ENCODE peak calls at places on chromosomes 12 and 14, in seven cellular contexts. One of them, this sample, is unnamed. For H3K36me3, the result is how much of the 10 kb centered on the place peaks cover.

GRCh38 chr12:97886548-97887176 is 424.1 kb downstream of the RMST start:
- DNase-seq in lower lobe of right lung: no peak
- DNase-seq in neuronal stem cell: no peak
- DNase-seq in right lobe of liver: no peak
- DNase-seq in tibial artery: no peak
- DNase-seq in BJ: no peak
- DNase-seq in heart right ventricle: no peak
- DNase-seq in this sample: no peak

GRCh38 chr14:91817566-91818325 is 49.6 kb downstream of the TC2N start:
- DNase-seq in BJ: no peak
- DNase-seq in neuronal stem cell: no peak
- DNase-seq in heart right ventricle: no peak
- DNase-seq in lower lobe of right lung: no peak
- DNase-seq in tibial artery: no peak
- DNase-seq in right lobe of liver: no peak
- DNase-seq in this sample: no peak

GRCh38 chr12:94204647-94205247 is 56.4 kb downstream of the PLXNC1 start:
- DNase-seq in heart right ventricle: no peak
- DNase-seq in neuronal stem cell: no peak
- DNase-seq in tibial artery: no peak
- DNase-seq in BJ: no peak
- DNase-seq in lower lobe of right lung: no peak
- DNase-seq in right lobe of liver: no peak
- DNase-seq in this sample: no peak

GRCh38 chr12:3630621-3631271 is 122.2 kb downstream of the CRACR2A start:
- DNase-seq in tibial artery: no peak
- DNase-seq in BJ: no peak
- DNase-seq in heart right ventricle: no peak
- DNase-seq in neuronal stem cell: no peak
- DNase-seq in right lobe of liver: no peak
- DNase-seq in lower lobe of right lung: no peak
- DNase-seq in this sample: no peak

GRCh38 chr14:24149302-24149969 is 2.1 kb downstream of the RNF31 start:
- DNase-seq in neuronal stem cell: no peak
- DNase-seq in lower lobe of right lung: no peak
- DNase-seq in heart right ventricle: no peak
- DNase-seq in right lobe of liver: no peak
- DNase-seq in BJ: no peak
- DNase-seq in tibial artery: no peak
- DNase-seq in this sample: no peak

GRCh38 chr12:51392556-51393237 is 1.5 kb upstream of the GALNT6 start:
- DNase-seq in right lobe of liver: peak
- DNase-seq in lower lobe of right lung: no peak
- DNase-seq in heart right ventricle: no peak
- DNase-seq in tibial artery: no peak
- DNase-seq in neuronal stem cell: peak
- DNase-seq in BJ: no peak
- DNase-seq in this sample: peak

GRCh38 chr14:81826080-81826479 is 292.4 kb upstream of the SEL1L start:
- DNase-seq in heart right ventricle: no peak
- DNase-seq in right lobe of liver: no peak
- DNase-seq in lower lobe of right lung: no peak
- DNase-seq in tibial artery: no peak
- DNase-seq in BJ: no peak
- DNase-seq in neuronal stem cell: no peak
- DNase-seq in this sample: no peak

GRCh38 chr14:50060871-50061663 is 55.3 kb downstream of the VCPKMT start:
- DNase-seq in heart right ventricle: peak
- DNase-seq in right lobe of liver: no peak
- DNase-seq in BJ: peak
- DNase-seq in lower lobe of right lung: no peak
- DNase-seq in tibial artery: peak
- DNase-seq in neuronal stem cell: no peak
- DNase-seq in this sample: peak

GRCh38 chr12:25929096-25929637 is 29.3 kb upstream of the RASSF8 start:
- DNase-seq in tibial artery: no peak
- DNase-seq in lower lobe of right lung: no peak
- DNase-seq in BJ: no peak
- DNase-seq in right lobe of liver: no peak
- DNase-seq in heart right ventricle: no peak
- DNase-seq in neuronal stem cell: no peak
- DNase-seq in this sample: peak

GRCh38 chr12:126547905-126548304 is 1482.7 kb downstream of the AACS start:
- DNase-seq in tibial artery: no peak
- DNase-seq in BJ: no peak
- DNase-seq in neuronal stem cell: no peak
- DNase-seq in heart right ventricle: no peak
- DNase-seq in lower lobe of right lung: no peak
- DNase-seq in right lobe of liver: no peak
- DNase-seq in this sample: no peak

GRCh38 chr12:69095765-69096477 is 143.4 kb upstream of the CPSF6 start:
- DNase-seq in neuronal stem cell: no peak
- DNase-seq in lower lobe of right lung: no peak
- DNase-seq in heart right ventricle: peak
- DNase-seq in right lobe of liver: no peak
- DNase-seq in BJ: no peak
- DNase-seq in tibial artery: no peak
- DNase-seq in this sample: no peak

GRCh38 chr12:129109174-129110001 is 256.1 kb downstream of the GLT1D1 start:
- DNase-seq in lower lobe of right lung: no peak
- DNase-seq in BJ: no peak
- DNase-seq in tibial artery: no peak
- DNase-seq in right lobe of liver: no peak
- DNase-seq in neuronal stem cell: no peak
- DNase-seq in heart right ventricle: no peak
- DNase-seq in this sample: no peak

GRCh38 chr12:57864811-57865751 is 18.6 kb upstream of the CTDSP2 start:
- DNase-seq in lower lobe of right lung: peak
- DNase-seq in right lobe of liver: peak
- DNase-seq in heart right ventricle: peak
- DNase-seq in neuronal stem cell: no peak
- DNase-seq in tibial artery: peak
- DNase-seq in BJ: peak
- DNase-seq in this sample: peak

GRCh38 chr12:53483225-53483978 is 15.9 kb downstream of the MAP3K12 start:
- DNase-seq in neuronal stem cell: no peak
- DNase-seq in lower lobe of right lung: no peak
- DNase-seq in right lobe of liver: peak
- DNase-seq in tibial artery: no peak
- DNase-seq in BJ: no peak
- DNase-seq in heart right ventricle: no peak
- DNase-seq in this sample: no peak
- H3K36me3 ChIP-seq in neuronal stem cell: half or more
- H3K36me3 ChIP-seq in lower lobe of right lung: half or more
- H3K36me3 ChIP-seq in right lobe of liver: under half
- H3K36me3 ChIP-seq in tibial artery: half or more
- H3K36me3 ChIP-seq in BJ: under half
- H3K36me3 ChIP-seq in heart right ventricle: half or more
- H3K36me3 ChIP-seq in this sample: under half

GRCh38 chr12:121531356-121531750 is 49.5 kb downstream of the KDM2B start:
- DNase-seq in heart right ventricle: no peak
- DNase-seq in lower lobe of right lung: no peak
- DNase-seq in neuronal stem cell: no peak
- DNase-seq in tibial artery: no peak
- DNase-seq in right lobe of liver: no peak
- DNase-seq in BJ: no peak
- DNase-seq in this sample: no peak
- H3K36me3 ChIP-seq in heart right ventricle: under half
- H3K36me3 ChIP-seq in lower lobe of right lung: under half
- H3K36me3 ChIP-seq in neuronal stem cell: under half
- H3K36me3 ChIP-seq in tibial artery: under half
- H3K36me3 ChIP-seq in right lobe of liver: under half
- H3K36me3 ChIP-seq in BJ: under half
- H3K36me3 ChIP-seq in this sample: under half

GRCh38 chr12:123963829-123964228 is 8.8 kb downstream of the CCDC92 start:
- DNase-seq in right lobe of liver: no peak
- DNase-seq in heart right ventricle: no peak
- DNase-seq in BJ: no peak
- DNase-seq in neuronal stem cell: no peak
- DNase-seq in lower lobe of right lung: no peak
- DNase-seq in tibial artery: no peak
- DNase-seq in this sample: no peak
- H3K36me3 ChIP-seq in right lobe of liver: under half
- H3K36me3 ChIP-seq in heart right ventricle: under half
- H3K36me3 ChIP-seq in BJ: under half
- H3K36me3 ChIP-seq in neuronal stem cell: under half
- H3K36me3 ChIP-seq in lower lobe of right lung: under half
- H3K36me3 ChIP-seq in tibial artery: under half
- H3K36me3 ChIP-seq in this sample: under half

GRCh38 chr12:121509339-121509738 is 71.5 kb downstream of the KDM2B start:
- DNase-seq in neuronal stem cell: no peak
- DNase-seq in tibial artery: no peak
- DNase-seq in lower lobe of right lung: no peak
- DNase-seq in BJ: no peak
- DNase-seq in heart right ventricle: no peak
- DNase-seq in right lobe of liver: no peak
- DNase-seq in this sample: no peak
- H3K36me3 ChIP-seq in neuronal stem cell: under half
- H3K36me3 ChIP-seq in tibial artery: half or more
- H3K36me3 ChIP-seq in lower lobe of right lung: half or more
- H3K36me3 ChIP-seq in BJ: under half
- H3K36me3 ChIP-seq in heart right ventricle: half or more
- H3K36me3 ChIP-seq in right lobe of liver: under half
- H3K36me3 ChIP-seq in this sample: under half

GRCh38 chr12:55780695-55781094 is 36.8 kb downstream of the SARNP start:
- DNase-seq in lower lobe of right lung: no peak
- DNase-seq in right lobe of liver: no peak
- DNase-seq in BJ: peak
- DNase-seq in neuronal stem cell: no peak
- DNase-seq in tibial artery: no peak
- DNase-seq in heart right ventricle: no peak
- DNase-seq in this sample: peak
- H3K36me3 ChIP-seq in lower lobe of right lung: half or more
- H3K36me3 ChIP-seq in right lobe of liver: under half
- H3K36me3 ChIP-seq in BJ: under half
- H3K36me3 ChIP-seq in neuronal stem cell: under half
- H3K36me3 ChIP-seq in tibial artery: half or more
- H3K36me3 ChIP-seq in heart right ventricle: half or more
- H3K36me3 ChIP-seq in this sample: half or more

GRCh38 chr12:92695056-92695455 is 7.7 kb upstream of the PLEKHG7 start:
- DNase-seq in lower lobe of right lung: no peak
- DNase-seq in heart right ventricle: no peak
- DNase-seq in right lobe of liver: no peak
- DNase-seq in BJ: no peak
- DNase-seq in neuronal stem cell: no peak
- DNase-seq in tibial artery: no peak
- DNase-seq in this sample: no peak

GRCh38 chr12:92695577-92695976 is 7.2 kb upstream of the PLEKHG7 start:
- DNase-seq in heart right ventricle: no peak
- DNase-seq in lower lobe of right lung: no peak
- DNase-seq in tibial artery: no peak
- DNase-seq in right lobe of liver: no peak
- DNase-seq in BJ: no peak
- DNase-seq in neuronal stem cell: no peak
- DNase-seq in this sample: no peak

GRCh38 chr12:92701441-92701840 is 1.3 kb upstream of the PLEKHG7 start:
- DNase-seq in neuronal stem cell: no peak
- DNase-seq in BJ: no peak
- DNase-seq in heart right ventricle: no peak
- DNase-seq in right lobe of liver: no peak
- DNase-seq in tibial artery: no peak
- DNase-seq in lower lobe of right lung: no peak
- DNase-seq in this sample: peak

GRCh38 chr12:92696240-92696639 is 6.5 kb upstream of the PLEKHG7 start:
- DNase-seq in tibial artery: peak
- DNase-seq in right lobe of liver: no peak
- DNase-seq in BJ: no peak
- DNase-seq in heart right ventricle: no peak
- DNase-seq in neuronal stem cell: no peak
- DNase-seq in lower lobe of right lung: peak
- DNase-seq in this sample: peak

DNA sequence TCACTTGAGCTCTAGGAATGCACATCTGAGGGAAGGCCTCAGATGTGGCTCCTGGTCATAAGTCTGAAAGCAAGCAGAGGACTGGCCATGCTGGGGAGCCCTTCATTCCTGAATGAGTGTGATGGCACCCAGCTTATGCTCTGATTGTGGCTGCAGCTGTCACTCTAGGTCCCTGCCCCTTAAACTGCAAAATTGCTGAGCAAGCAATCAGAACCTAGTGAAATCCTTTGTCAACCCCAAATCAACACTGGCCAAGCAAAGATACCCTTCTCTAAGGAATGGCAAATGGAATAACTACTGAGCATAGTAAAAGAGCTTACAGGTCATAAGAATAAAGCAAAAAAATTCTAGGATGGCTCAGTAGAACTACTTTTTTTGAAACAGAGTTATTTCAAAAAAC is 4.3 kb upstream of the PLEKHG7 start:
- DNase-seq in tibial artery: no peak
- DNase-seq in lower lobe of right lung: no peak
- DNase-seq in BJ: no peak
- DNase-seq in right lobe of liver: no peak
- DNase-seq in heart right ventricle: no peak
- DNase-seq in neuronal stem cell: no peak
- DNase-seq in this sample: no peak
- H3K36me3 ChIP-seq in tibial artery: under half
- H3K36me3 ChIP-seq in lower lobe of right lung: under half
- H3K36me3 ChIP-seq in BJ: under half
- H3K36me3 ChIP-seq in right lobe of liver: under half
- H3K36me3 ChIP-seq in heart right ventricle: under half
- H3K36me3 ChIP-seq in neuronal stem cell: under half
- H3K36me3 ChIP-seq in this sample: under half

This sample was measured in GM23248.